ENCODE peak calls at places on chromosomes 5 and 9, in four cellular contexts. K, U, S and V are unnamed samples.

GRCh38 chr5:158886957-158887356 is 212.8 kb downstream of the EBF1 start:
- DNase-seq in K (no peak), U (no peak), S (no peak), V (no peak)

GRCh38 chr9:121601234-121601633 is 50.2 kb upstream of the DAB2IP start:
- DNase-seq in K (no peak), U (no peak), S (no peak), V (no peak)

GRCh38 chr9:83430681-83431080 is 107.5 kb downstream of the FRMD3 start:
- DNase-seq in K (no peak), U (no peak), S (no peak), V (no peak)

GRCh38 chr5:138615461-138615860 is 40.3 kb upstream of the HSPA9 start:
- DNase-seq in K (no peak), U (no peak), S (no peak), V (no peak)

GRCh38 chr5:75243100-75243499 is 6.4 kb upstream of the ANKRD31 start:
- DNase-seq in K (no peak), U (no peak), S (no peak), V (peak)

GRCh38 chr5:179377421-179378115 is 32.3 kb upstream of the ADAMTS2 start:
- DNase-seq in K (peak), U (no peak), S (no peak), V (no peak)

GRCh38 chr5:122849746-122850145 is 4.3 kb downstream of the SNX24 start:
- DNase-seq in K (no peak), U (no peak), S (no peak), V (no peak)

GRCh38 chr5:131148835-131149234 is 16.2 kb downstream of the HINT1 start:
- DNase-seq in K (no peak), U (no peak), S (no peak), V (no peak)

GRCh38 chr5:79241535-79241979 is 5.6 kb downstream of the JMY start:
- DNase-seq in K (no peak), U (no peak), S (peak), V (no peak)

GRCh38 chr9:128523199-128523925 is 18.8 kb downstream of the GLE1 start:
- DNase-seq in K (no peak), U (no peak), S (peak), V (no peak)

GRCh38 chr9:14480561-14480960 is 166.6 kb upstream of the NFIB start:
- DNase-seq in K (no peak), U (no peak), S (no peak), V (no peak)

GRCh38 chr5:167816354-167816753 is 475.1 kb upstream of the WWC1 start:
- DNase-seq in K (no peak), U (no peak), S (peak), V (no peak)

GRCh38 chr5:143117821-143118220 is 285.7 kb downstream of the NR3C1 start:
- DNase-seq in K (no peak), U (no peak), S (no peak), V (no peak)

GRCh38 chr9:9246726-9247125 is 1366.1 kb downstream of the PTPRD start:
- DNase-seq in K (no peak), U (no peak), S (no peak), V (no peak)

GRCh38 chr9:83622814-83623633 is at the start of gene IDNK:
- DNase-seq in K (peak), U (peak), S (peak), V (no peak)

GRCh38 chr5:130065617-130066016 is 161.4 kb downstream of the CHSY3 start:
- DNase-seq in K (no peak), U (no peak), S (no peak), V (peak)

GRCh38 chr5:76104027-76104426 is 20.8 kb downstream of the SV2C start:
- DNase-seq in K (peak), U (no peak), S (peak), V (peak)

GRCh38 chr5:146340260-146341081 is 1.8 kb downstream of the POU4F3 start:
- DNase-seq in K (peak), U (no peak), S (peak), V (peak)

DNA sequence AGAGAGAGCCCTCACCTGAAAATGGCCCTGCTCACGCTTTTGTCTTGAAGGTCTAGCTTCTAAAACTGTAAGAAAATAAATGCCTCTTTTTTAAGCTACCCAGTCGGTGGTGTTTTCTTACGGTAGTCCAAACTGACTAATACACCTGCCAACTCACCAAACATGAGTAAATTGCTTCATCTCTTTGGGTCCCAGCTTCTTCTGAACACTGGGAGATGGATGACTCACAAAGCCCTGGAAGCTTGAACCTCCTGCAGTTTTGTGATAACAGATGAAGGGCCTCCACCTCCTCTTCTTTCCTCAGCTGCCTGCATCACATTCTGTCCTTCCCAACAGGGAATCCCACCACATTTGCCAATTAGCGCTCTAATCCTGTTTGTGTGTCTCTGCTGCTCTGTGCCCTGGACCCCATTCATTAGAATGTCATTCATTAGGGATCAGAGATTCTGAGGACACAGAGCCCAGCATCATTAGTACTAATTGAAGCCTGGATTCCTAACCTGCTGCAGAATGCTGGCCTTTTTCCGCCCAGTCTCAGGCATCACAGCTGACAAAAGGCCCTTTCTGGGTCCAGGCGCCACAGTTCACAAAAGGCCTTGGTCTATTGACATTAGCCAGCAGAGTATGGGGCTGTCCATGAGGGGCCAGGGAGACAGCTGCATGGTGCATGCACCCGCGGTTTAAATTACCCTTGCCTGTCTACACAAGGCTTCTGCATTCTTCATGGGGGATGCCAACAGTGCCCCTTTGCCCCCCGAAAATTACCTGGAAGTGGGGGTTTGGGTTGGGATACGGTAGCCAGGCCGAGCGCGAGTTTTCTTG is 349.3 kb downstream of the SEMA5A start:
- DNase-seq in K (no peak), U (no peak), S (peak), V (no peak)
- H3K4me3 ChIP-seq in K (no peak), U (no peak), S (no peak), V (no peak)

GRCh38 chr5:169850407-169850806 is 129.9 kb downstream of the INSYN2B start:
- DNase-seq in K (no peak), U (no peak), S (no peak), V (no peak)
- TF ChIP-seq CTCF in K (no peak), U (no peak), S (peak), V (no peak)

GRCh38 chr5:120463026-120463770 is 902 bp upstream of the PRR16 start:
- DNase-seq in K (no peak), U (no peak), S (no peak), V (no peak)

GRCh38 chr5:120466337-120467006 is 2.4 kb downstream of the PRR16 start:
- DNase-seq in K (no peak), U (no peak), S (no peak), V (no peak)

GRCh38 chr5:120463991-120464626 is at the start of gene PRR16:
- DNase-seq in K (peak), U (no peak), S (peak), V (no peak)

GRCh38 chr5:120464627-120465280 is 654 bp downstream of the PRR16 start:
- DNase-seq in K (peak), U (no peak), S (peak), V (no peak)

DNA sequence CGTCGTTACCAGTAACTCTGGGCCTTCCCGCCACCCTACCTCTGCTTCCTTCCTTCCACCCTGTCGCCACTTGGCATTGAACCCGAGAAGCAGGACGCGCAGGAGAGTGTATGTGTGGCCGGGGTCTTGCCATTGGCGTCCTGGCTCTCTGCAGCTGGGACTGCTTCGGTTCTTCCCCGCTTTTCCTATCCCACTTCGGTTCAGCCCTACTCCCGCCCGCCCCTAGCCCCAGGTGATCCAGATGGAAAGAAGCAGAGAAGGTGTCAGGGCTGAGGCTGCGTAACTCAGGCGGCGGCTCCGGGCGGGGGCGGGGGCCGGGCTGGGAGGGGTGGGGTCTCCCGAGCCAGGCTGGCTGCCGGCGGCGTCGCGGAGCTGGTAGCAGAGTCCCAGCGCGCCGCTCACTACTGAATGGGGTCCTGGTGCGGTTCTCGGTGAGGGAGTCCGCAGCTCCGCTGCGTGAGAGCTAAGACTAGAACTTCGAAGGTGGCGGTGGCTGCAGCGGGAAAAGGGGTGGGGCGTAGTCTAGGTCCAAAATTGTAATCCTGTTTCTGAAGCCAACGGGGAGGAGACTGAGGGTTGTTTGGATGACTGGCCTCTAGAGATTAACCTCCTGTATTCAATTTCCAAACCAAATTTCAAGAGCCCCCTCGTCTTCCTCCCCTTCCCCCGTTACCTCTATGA is 1.3 kb downstream of the PRR16 start:
- DNase-seq in K (no peak), U (no peak), S (peak), V (no peak)
- H3K4me3 ChIP-seq in K (peak), U (peak), S (peak), V (peak)

DNA sequence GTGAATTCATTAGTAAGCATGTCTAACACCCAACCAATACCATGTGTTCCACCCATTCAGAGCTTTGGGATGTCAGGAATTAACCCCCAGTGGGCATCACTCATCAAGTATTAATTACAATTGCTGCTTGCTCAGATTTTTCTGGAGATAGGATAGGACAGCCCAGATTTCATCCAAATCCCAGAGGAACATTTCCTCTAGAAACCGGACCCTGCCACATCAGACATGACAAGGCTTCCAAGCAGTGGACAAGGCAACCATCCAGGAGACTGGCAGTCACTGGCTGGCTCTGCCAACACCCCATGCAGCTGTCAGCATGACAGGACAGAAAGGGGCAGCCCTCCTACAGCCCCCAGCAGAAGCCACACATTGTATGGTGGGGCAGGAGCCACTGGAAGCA is 294.9 kb upstream of the SLC30A5 start:
- DNase-seq in K (no peak), U (no peak), S (no peak), V (no peak)
- TF ChIP-seq CTCF in K (no peak), U (no peak), S (no peak), V (no peak)

DNA sequence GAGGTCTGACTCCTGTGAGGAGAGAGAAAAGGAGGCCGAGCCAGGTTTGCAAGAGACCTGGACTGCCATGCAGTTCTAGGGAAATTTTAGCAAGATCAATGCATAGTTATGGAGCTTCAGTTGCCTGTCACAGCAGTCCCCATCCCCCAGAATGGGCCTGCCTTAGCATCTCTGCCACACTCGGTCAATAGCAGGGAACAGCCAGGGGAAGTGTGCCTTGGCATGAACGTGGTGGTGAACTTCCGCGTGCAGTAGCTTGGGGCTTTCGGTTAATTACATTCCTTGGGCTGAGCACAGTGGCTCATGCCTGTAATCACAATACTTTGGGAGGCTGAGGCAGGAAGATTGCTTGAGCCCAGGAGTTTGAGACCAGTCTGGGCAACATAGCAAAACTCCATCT is 157.8 kb downstream of the TLE1 start:
- DNase-seq in K (no peak), U (no peak), S (no peak), V (peak)
- H3K4me3 ChIP-seq in K (no peak), U (no peak), S (no peak), V (no peak)